ENCODE peak calls at places on chromosomes 3 and 15, in five cellular contexts. X, I, U, W and R are unnamed samples.

GRCh38 chr15:61155741-61156700 is 73.1 kb downstream of the RORA start:
- DNase-seq in X (no peak), I (no peak), U (peak), W (no peak), R (peak)

GRCh38 chr15:31019986-31020385 is 28.6 kb upstream of the MTMR10 start:
- DNase-seq in X (no peak), I (no peak), U (no peak), W (no peak), R (no peak)

GRCh38 chr3:133966954-133967353 is 62.8 kb downstream of the SLCO2A1 start:
- DNase-seq in X (no peak), I (no peak), U (no peak), W (no peak), R (no peak)

GRCh38 chr3:131231710-131232348 is 149.7 kb upstream of the NUDT16 start:
- DNase-seq in X (no peak), I (no peak), U (no peak), W (no peak), R (no peak)

GRCh38 chr3:50584391-50584790 is 15.1 kb downstream of the HEMK1 start:
- DNase-seq in X (no peak), I (no peak), U (peak), W (no peak), R (no peak)

GRCh38 chr15:75178171-75178937 is 23.3 kb upstream of the C15orf39 start:
- DNase-seq in X (peak), I (peak), U (no peak), W (no peak), R (peak)

GRCh38 chr3:126523745-126524428 is at the start of gene CHST13:
- DNase-seq in X (peak), I (peak), U (no peak), W (no peak), R (no peak)

GRCh38 chr3:120909602-120909878 is 1.5 kb downstream of the STXBP5L start:
- DNase-seq in X (no peak), I (no peak), U (no peak), W (no peak), R (no peak)

GRCh38 chr15:69991493-69991892 is 106.2 kb downstream of the TLE3 start:
- DNase-seq in X (no peak), I (no peak), U (no peak), W (no peak), R (no peak)

GRCh38 chr3:186640473-186640818 is 247 bp downstream of the FETUB start:
- DNase-seq in X (no peak), I (no peak), U (peak), W (no peak), R (peak)

GRCh38 chr15:40439461-40440299 is 1.1 kb upstream of the BAHD1 start:
- DNase-seq in X (no peak), I (peak), U (peak), W (no peak), R (peak)

GRCh38 chr15:40441736-40442531 is 1.2 kb downstream of the BAHD1 start:
- DNase-seq in X (peak), I (no peak), U (no peak), W (no peak), R (no peak)

GRCh38 chr15:40440300-40441011 is at the start of gene BAHD1:
- DNase-seq in X (peak), I (peak), U (peak), W (peak), R (peak)

GRCh38 chr15:40443255-40443654 is 2.5 kb downstream of the BAHD1 start:
- DNase-seq in X (no peak), I (no peak), U (no peak), W (no peak), R (no peak)

DNA sequence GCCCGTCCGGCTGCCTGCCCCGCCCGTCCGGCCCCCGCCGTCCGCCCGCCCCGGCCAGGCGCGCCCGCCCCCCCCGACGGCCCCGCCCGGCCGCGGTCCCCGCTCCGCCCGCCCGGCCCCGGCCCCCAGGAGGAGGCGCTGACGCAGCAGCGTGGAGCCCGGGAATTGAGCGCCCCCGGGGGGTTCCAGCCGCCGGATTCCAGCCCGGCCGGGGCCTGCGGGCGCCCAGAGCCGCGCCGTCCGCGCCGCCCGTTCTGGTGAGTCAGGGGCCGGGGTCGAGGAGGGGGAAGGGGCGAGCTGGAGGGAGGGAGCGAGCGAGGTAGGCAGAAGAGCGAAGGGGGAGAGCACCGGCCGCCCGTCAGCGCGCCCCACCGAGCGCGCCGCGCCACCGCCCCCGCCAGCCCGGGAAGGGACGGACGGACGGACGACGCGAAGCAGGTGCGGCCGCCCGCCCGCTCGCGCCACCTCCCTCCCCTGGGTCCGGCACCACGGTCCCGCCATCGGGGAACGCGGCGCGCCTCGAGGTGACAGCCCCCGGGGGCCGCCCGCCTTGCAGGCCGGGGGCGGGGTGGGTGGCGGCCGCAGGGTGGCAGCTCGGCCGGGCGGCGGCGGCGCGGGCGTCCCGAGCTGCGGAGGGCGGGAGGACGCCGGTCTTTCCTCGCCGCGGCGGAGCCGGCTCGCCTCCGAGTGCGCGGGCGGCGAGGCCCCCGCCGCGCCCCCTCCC is 421 bp downstream of the BAHD1 start:
- DNase-seq in X (peak), I (peak), U (no peak), W (no peak), R (no peak)
- TF ChIP-seq CTCF in X (no peak), I (no peak), U (peak), W (no peak), R (no peak)

GRCh38 chr3:12148183-12148940 is 10.3 kb downstream of the TIMP4 start:
- DNase-seq in X (no peak), I (no peak), U (peak), W (no peak), R (peak)

GRCh38 chr3:12147263-12147780 is 11.4 kb downstream of the TIMP4 start:
- DNase-seq in X (no peak), I (no peak), U (no peak), W (no peak), R (no peak)

GRCh38 chr3:12150112-12150511 is 8.6 kb downstream of the TIMP4 start:
- DNase-seq in X (no peak), I (no peak), U (no peak), W (no peak), R (no peak)

GRCh38 chr3:12143949-12144504 is 14.7 kb downstream of the TIMP4 start:
- DNase-seq in X (peak), I (peak), U (peak), W (no peak), R (peak)

GRCh38 chr3:12149029-12149428 is 9.7 kb downstream of the TIMP4 start:
- DNase-seq in X (no peak), I (no peak), U (no peak), W (no peak), R (no peak)
- H3K4me3 ChIP-seq in X (no peak), I (no peak), U (no peak), W (no peak), R (no peak)

GRCh38 chr3:62228467-62228866 is 144.9 kb downstream of the FEZF2 start:
- DNase-seq in X (no peak), I (no peak), U (no peak), W (no peak), R (no peak)

GRCh38 chr3:62229201-62229600 is 144.1 kb downstream of the FEZF2 start:
- DNase-seq in X (no peak), I (no peak), U (no peak), W (no peak), R (no peak)

GRCh38 chr3:62229908-62230307 is 143.4 kb downstream of the FEZF2 start:
- DNase-seq in X (no peak), I (no peak), U (no peak), W (peak), R (no peak)

GRCh38 chr3:62237296-62237948 is 135.9 kb downstream of the FEZF2 start:
- DNase-seq in X (no peak), I (no peak), U (no peak), W (no peak), R (no peak)

DNA sequence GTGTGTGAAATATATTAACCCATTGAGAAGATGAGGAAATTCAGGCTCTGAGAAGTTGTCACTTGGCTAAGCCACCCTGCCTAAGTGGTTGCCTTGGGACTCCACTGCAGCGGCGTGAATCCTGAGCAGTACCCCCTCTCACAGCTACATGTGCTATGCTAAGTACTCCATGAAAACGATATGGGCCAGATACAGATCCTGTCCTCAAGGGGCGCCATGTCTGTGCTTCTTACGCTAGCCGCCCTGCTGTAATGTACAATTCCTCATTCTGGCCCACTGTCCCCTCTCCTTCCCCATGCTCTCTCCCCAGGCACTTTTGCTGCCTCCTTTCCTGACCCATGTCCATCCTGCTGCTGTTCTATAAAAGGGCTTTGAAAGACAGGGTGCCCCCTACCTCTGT is 140.3 kb downstream of the FEZF2 start:
- DNase-seq in X (no peak), I (no peak), U (no peak), W (no peak), R (no peak)
- TF ChIP-seq CTCF in X (no peak), I (no peak), U (no peak), W (no peak), R (no peak)

DNA sequence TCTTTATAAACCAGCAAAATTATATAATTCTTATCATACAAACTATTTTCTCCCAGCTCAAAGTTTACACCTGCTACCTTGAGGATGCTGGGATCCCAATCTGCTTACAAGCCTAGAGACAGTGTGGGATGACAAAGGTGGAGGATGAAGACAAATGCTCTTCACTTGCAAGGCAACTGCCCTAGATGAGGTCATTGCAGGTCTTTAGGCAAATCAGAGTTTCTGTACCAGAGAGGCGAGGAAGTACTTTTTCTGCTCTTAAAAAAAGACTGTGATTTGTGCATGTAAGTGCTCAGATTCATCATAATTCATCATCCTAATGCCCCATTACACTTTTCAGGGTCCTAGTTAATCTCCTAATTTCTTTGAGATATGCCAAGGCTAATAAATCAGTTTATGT is 376.1 kb downstream of the ZPLD1 start:
- DNase-seq in X (no peak), I (no peak), U (no peak), W (no peak), R (no peak)
- H3K4me3 ChIP-seq in X (no peak), I (no peak), U (no peak), W (no peak), R (no peak)

GRCh38 chr15:39442898-39443297 is 138.0 kb upstream of the THBS1 start:
- DNase-seq in X (no peak), I (no peak), U (no peak), W (no peak), R (no peak)

GRCh38 chr15:39434751-39435238 is 146.1 kb upstream of the THBS1 start:
- DNase-seq in X (peak), I (no peak), U (no peak), W (no peak), R (no peak)

GRCh38 chr15:39438260-39438659 is 142.6 kb upstream of the THBS1 start:
- DNase-seq in X (no peak), I (peak), U (no peak), W (no peak), R (peak)

GRCh38 chr15:39435244-39435643 is 145.6 kb upstream of the THBS1 start:
- DNase-seq in X (no peak), I (no peak), U (no peak), W (no peak), R (no peak)

GRCh38 chr15:39438795-39439577 is 141.9 kb upstream of the THBS1 start:
- DNase-seq in X (no peak), I (peak), U (no peak), W (no peak), R (no peak)
- TF ChIP-seq CTCF in X (no peak), I (no peak), U (no peak), W (no peak), R (no peak)

GRCh38 chr15:96330064-96330449 is 443 bp upstream of the NR2F2 start:
- DNase-seq in X (no peak), I (peak), U (peak), W (no peak), R (peak)

GRCh38 chr15:96326551-96327154 is 3.8 kb upstream of the NR2F2 start:
- DNase-seq in X (peak), I (peak), U (peak), W (no peak), R (no peak)

GRCh38 chr15:96327155-96327741 is 3.3 kb upstream of the NR2F2 start:
- DNase-seq in X (no peak), I (no peak), U (peak), W (peak), R (no peak)

GRCh38 chr15:96329403-96329981 is 1.0 kb upstream of the NR2F2 start:
- DNase-seq in X (peak), I (no peak), U (peak), W (no peak), R (no peak)

DNA sequence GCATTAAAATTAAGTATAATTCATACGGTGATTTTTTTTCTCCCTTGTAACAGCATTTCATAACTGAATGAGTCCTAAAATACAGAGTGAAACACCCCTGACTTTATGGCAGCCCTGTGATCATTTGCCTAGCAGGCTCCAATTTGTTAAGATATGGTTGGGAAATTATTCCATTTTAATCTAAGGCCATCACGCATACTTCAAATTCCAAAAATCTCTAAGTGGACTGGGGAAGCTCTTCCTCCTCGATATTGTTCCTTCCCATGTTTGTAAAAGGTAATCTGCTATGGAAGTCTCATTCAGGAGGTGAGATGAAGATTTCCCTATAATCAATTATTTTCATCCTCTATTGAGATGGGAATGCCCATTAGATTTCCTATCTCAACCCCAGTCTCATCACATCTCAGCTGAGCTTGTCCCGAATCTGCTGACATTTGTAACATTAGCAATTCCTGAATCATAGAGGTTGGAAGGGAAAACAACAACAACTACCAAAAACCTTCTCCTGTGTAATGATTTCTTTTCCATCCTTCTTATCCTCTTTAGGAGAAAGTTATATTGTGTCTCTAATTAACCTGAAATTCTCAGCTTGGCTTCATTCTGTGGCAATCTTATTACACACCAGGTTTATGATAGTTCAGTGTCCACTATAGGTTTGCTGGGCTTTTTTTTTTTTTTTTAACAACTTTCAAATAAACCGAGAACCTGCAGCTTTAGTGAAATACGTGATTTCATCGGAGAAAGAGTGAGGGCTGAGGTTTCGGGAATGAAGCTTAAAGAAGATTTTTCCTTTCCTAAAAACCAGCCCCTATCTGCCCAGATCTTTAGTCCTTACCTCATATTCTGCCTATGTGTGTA is 2.2 kb upstream of the NR2F2 start:
- DNase-seq in X (no peak), I (no peak), U (peak), W (no peak), R (no peak)
- H3K4me3 ChIP-seq in X (peak), I (peak), U (peak), W (peak), R (no peak)

DNA sequence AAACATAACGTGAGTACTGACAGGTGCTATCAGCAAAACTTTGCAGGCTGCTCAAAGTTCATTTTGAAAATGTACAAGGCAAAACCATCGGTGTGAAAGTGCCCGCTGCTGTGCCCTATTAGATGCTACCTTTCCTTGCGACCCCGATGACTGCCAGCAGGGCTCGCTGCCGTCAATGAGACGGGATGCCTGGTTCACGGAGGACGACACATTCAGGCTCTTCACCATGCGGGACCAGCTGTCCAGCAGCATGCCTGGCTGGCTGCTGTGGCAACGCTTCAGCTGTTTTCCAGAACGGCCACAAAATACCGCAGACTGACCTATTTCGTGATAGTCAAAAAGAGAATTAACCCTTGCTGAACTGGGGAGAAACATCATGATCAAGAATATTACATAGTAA is 92.7 kb upstream of the OCA2 start:
- DNase-seq in X (peak), I (peak), U (peak), W (peak), R (no peak)
- TF ChIP-seq CTCF in X (peak), I (peak), U (peak), W (peak), R (no peak)

GRCh38 chr3:27254896-27255295 is 114.3 kb downstream of the NEK10 start:
- DNase-seq in X (no peak), I (no peak), U (no peak), W (no peak), R (no peak)
- H3K4me3 ChIP-seq in X (no peak), I (no peak), U (no peak), W (no peak), R (no peak)